ENCODE peak calls at places on chromosomes 3 and 15, in nine cellular contexts. V, G, S, I, D, N, J, C and Z are unnamed samples.

GRCh38 chr3:97990624-97991277 is 18.5 kb upstream of the RIOX2 start:
- DNase-seq in J (peak; percentile 28), S (no peak), C (no peak), N (no peak), I (no peak), G (no peak), V (no peak), D (no peak), Z (no peak)

GRCh38 chr15:47471020-47471419 is 246.3 kb upstream of the SEMA6D start:
- DNase-seq in I (peak; percentile 21), V (no peak), C (no peak), G (no peak), N (no peak), D (no peak), J (no peak), S (no peak), Z (no peak)

GRCh38 chr15:99014803-99015676 is 7.4 kb upstream of the PGPEP1L start:
- DNase-seq in S (peak; percentile 83), C (peak; percentile 57), V (no peak), D (peak; percentile 84), N (peak; percentile 90), G (peak; percentile 79), J (peak; percentile 26), I (peak; percentile 33), Z (peak; percentile 85)

GRCh38 chr3:5187920-5188418 is 462 bp downstream of the EDEM1 start:
- DNase-seq in I (peak; percentile 20), V (no peak), S (peak; percentile 50), D (peak; percentile 73), J (peak; percentile 30), G (no peak), C (peak; percentile 44), N (peak; percentile 57), Z (peak; percentile 42)

GRCh38 chr15:54559405-54560064 is 581.3 kb downstream of the UNC13C start:
- DNase-seq in N (no peak), V (no peak), S (no peak), G (no peak), I (no peak), D (no peak), C (peak; percentile 17), J (peak; percentile 9), Z (no peak)

GRCh38 chr3:107942244-107942643 is 148.6 kb downstream of the CD47 start:
- DNase-seq in D (no peak), G (no peak), I (peak; percentile 15), C (no peak), N (no peak), S (no peak), J (no peak), V (no peak), Z (no peak)

GRCh38 chr3:107431048-107431297 is 53.7 kb downstream of the CCDC54 start:
- DNase-seq in S (peak; percentile 41), J (peak; percentile 12), I (no peak), G (no peak), D (no peak), N (no peak), V (no peak), C (no peak), Z (peak; percentile 44)

GRCh38 chr3:171150945-171151344 is 124.4 kb upstream of the SLC2A2 start:
- DNase-seq in S (no peak), C (no peak), D (no peak), V (no peak), J (no peak), N (no peak), I (no peak), G (no peak), Z (no peak)

GRCh38 chr3:61667417-61668213 is 106.2 kb downstream of the PTPRG start:
- DNase-seq in V (no peak), J (no peak), S (no peak), G (no peak), D (no peak), I (peak; percentile 45), C (no peak), N (no peak), Z (no peak)

GRCh38 chr15:69305204-69305931 is 6.7 kb downstream of the PAQR5 start:
- DNase-seq in S (no peak), N (no peak), D (peak; percentile 74), G (no peak), V (peak; percentile 62), J (no peak), C (peak; percentile 67), I (peak; percentile 96), Z (no peak)

GRCh38 chr3:48997102-48997637 is 7.1 kb downstream of the P4HTM start:
- DNase-seq in J (no peak), V (no peak), G (no peak), C (no peak), S (no peak), D (no peak), I (no peak), N (no peak), Z (no peak)

DNA sequence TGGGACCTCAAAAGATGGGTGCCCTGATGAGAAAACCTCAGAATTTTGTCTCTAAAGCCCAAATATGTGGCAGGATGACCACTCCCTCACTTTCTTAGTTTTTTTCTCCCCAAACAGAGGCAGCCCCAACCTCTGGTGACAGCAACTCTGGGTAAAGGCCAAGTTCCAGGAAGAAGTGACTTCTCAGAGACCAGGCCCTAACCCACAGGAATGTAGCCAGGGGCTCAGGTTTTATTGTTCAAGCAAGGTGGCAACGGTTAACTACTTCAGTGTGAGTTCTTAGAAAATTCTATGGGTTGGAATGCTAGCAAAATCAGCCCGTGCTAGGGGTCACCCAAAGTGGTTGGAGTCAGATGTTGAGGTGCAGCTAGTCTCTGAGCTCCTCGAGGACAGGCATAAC is 5.1 kb upstream of the DNAJA4 start:
- DNase-seq in I (no peak), S (no peak), N (no peak), J (no peak), C (no peak), V (no peak), D (no peak), G (no peak), Z (no peak)
- TF ChIP-seq CTCF in I (no peak), S (no peak), N (no peak), J (no peak), C (no peak), V (no peak), D (no peak), G (no peak), Z (no peak)

GRCh38 chr15:45666119-45666875 is 31.5 kb downstream of the SQOR start:
- DNase-seq in D (no peak), V (no peak), S (no peak), G (no peak), C (no peak), J (no peak), I (no peak), N (no peak), Z (no peak)
- TF ChIP-seq CTCF in D (no peak), V (no peak), S (no peak), G (no peak), C (no peak), J (no peak), I (peak; percentile 15), N (no peak), Z (no peak)

DNA sequence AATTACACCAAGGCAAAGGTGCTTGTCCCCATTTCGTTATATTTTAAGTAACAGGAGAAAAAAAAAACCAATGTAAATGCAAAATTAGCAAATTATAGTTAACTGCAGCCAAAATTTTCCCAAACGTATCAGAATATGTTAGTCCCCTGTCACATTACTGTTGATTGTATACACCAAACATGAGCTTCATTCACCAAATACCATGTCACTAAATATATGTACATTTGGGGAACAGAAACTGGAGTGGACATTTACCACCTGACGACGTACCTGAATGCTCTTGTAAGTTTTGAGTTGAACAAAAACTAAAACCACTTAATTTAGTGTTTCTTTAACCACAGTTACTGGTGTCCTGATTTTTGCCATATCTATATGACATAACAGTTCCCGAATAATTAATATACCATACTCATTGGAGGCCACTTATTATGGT is 3.3 kb upstream of the FOXP1 start:
- DNase-seq in N (no peak), J (no peak), V (no peak), G (no peak), S (no peak), I (no peak), C (no peak), D (no peak), Z (no peak)
- TF ChIP-seq CTCF in N (no peak), J (no peak), V (no peak), G (no peak), S (no peak), I (no peak), C (peak; percentile 14), D (no peak), Z (no peak)

GRCh38 chr3:143328459-143328858 is 208.9 kb downstream of the CHST2 start:
- DNase-seq in G (no peak), S (no peak), V (no peak), I (no peak), J (no peak), C (no peak), N (no peak), D (no peak), Z (no peak)
- TF ChIP-seq CTCF in G (peak; percentile 39), S (no peak), V (no peak), I (peak; percentile 7), J (no peak), C (no peak), N (no peak), D (no peak), Z (no peak)

GRCh38 chr3:128407986-128408692 is 58.6 kb downstream of the DNAJB8 start:
- DNase-seq in N (no peak), C (no peak), I (no peak), V (no peak), G (no peak), J (no peak), S (no peak), D (no peak), Z (no peak)

GRCh38 chr3:128410669-128411573 is 55.8 kb downstream of the DNAJB8 start:
- DNase-seq in S (no peak), C (no peak), J (no peak), V (no peak), N (no peak), I (no peak), G (no peak), D (no peak), Z (no peak)

GRCh38 chr3:128409621-128410581 is 56.8 kb downstream of the DNAJB8 start:
- DNase-seq in S (no peak), C (no peak), V (no peak), N (no peak), G (no peak), J (no peak), I (no peak), D (no peak), Z (no peak)

GRCh38 chr3:128407247-128407646 is 59.4 kb downstream of the DNAJB8 start:
- DNase-seq in N (no peak), J (no peak), D (no peak), V (no peak), I (no peak), S (no peak), G (no peak), C (no peak), Z (no peak)

DNA sequence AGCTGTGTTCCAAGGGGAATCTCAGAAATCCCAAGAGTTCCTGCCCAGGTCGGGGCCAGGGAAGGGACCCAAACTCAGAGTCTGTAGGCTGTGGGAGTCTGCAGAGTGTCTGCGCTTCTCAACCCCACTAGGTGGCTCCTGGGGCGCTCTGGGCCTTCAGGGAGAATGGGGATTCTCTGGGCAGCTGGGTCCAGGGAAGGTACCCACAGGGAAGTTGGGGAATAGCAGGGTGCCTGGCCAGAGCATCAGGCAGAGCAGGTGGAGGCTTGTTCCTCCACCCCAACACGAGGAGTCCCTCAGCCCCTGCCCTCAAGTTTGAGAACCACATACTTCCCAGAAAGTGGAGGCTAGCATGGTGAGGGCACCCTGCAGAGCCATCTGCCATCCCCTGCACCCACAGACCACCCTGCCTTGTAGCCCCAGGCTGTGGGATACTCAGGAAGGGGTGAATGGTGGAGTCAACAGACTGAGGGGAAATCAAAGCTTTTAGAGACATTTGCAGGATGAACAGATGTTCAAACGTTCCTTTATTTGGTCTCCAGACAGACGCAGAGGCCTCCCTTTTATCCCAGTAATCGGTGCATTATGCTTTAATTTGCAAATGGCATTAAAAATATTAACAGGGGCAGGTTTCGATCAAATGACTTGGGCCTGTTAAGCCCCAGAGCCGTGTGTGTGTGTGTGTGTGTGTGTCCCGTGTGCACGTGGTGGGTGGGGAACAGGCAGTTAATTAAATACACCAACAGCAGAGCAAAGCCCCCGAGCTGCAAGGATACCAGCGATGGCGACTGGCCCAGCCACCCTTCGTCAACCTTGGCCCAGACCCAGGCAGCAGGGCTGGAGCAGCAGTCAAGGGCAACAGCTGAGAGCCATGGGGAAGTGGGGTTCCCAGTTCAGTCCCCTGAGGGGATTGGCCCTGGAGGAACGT is 57.7 kb downstream of the DNAJB8 start:
- DNase-seq in S (no peak), C (no peak), N (no peak), G (no peak), I (no peak), V (no peak), J (peak; percentile 5), D (no peak), Z (no peak)
- TF ChIP-seq CTCF in S (no peak), C (no peak), N (no peak), G (peak; percentile 26), I (no peak), V (peak; percentile 51), J (no peak), D (no peak), Z (no peak)